ENCODE peak calls at places on chromosomes 11 and 22, in four cellular contexts. One of them, this sample, is unnamed.

GRCh38 chr11:134566311-134566710 is 154.3 kb upstream of the B3GAT1 start:
- DNase-seq in globus pallidus: peak; percentile 51
- DNase-seq in ELR: no peak
- DNase-seq in stimulated activated CD4-positive, alpha-beta T cell treated with anti-CD3 and anti-CD28 coated beads, Interleukin-15, amount 100 ng/mL, for 24 hours: no peak
- DNase-seq in this sample: no peak

GRCh38 chr11:63779044-63779443 is 10.5 kb upstream of the ZFTA start:
- DNase-seq in globus pallidus: no peak
- DNase-seq in ELR: no peak
- DNase-seq in stimulated activated CD4-positive, alpha-beta T cell treated with anti-CD3 and anti-CD28 coated beads, Interleukin-15, amount 100 ng/mL, for 24 hours: no peak
- DNase-seq in this sample: no peak

GRCh38 chr11:121534131-121535093 is 81.6 kb upstream of the SORL1-AS1 start:
- DNase-seq in globus pallidus: peak; percentile 70
- DNase-seq in ELR: peak; percentile 21
- DNase-seq in stimulated activated CD4-positive, alpha-beta T cell treated with anti-CD3 and anti-CD28 coated beads, Interleukin-15, amount 100 ng/mL, for 24 hours: no peak
- DNase-seq in this sample: peak; percentile 12

GRCh38 chr22:19886605-19887250 is 32.1 kb upstream of the GNB1L start:
- DNase-seq in globus pallidus: peak; percentile 12
- DNase-seq in ELR: peak; percentile 52
- DNase-seq in stimulated activated CD4-positive, alpha-beta T cell treated with anti-CD3 and anti-CD28 coated beads, Interleukin-15, amount 100 ng/mL, for 24 hours: peak; percentile 40
- DNase-seq in this sample: no peak

GRCh38 chr11:3969613-3970012 is 114.1 kb downstream of the STIM1 start:
- DNase-seq in globus pallidus: no peak
- DNase-seq in ELR: no peak
- DNase-seq in stimulated activated CD4-positive, alpha-beta T cell treated with anti-CD3 and anti-CD28 coated beads, Interleukin-15, amount 100 ng/mL, for 24 hours: peak; percentile 32
- DNase-seq in this sample: no peak

GRCh38 chr11:7833527-7833926 is 36.8 kb upstream of the OR5P2 start:
- DNase-seq in globus pallidus: no peak
- DNase-seq in ELR: peak; percentile 10
- DNase-seq in stimulated activated CD4-positive, alpha-beta T cell treated with anti-CD3 and anti-CD28 coated beads, Interleukin-15, amount 100 ng/mL, for 24 hours: no peak
- DNase-seq in this sample: no peak

GRCh38 chr11:46386674-46387073 is 4.9 kb downstream of the CHRM4 start:
- DNase-seq in globus pallidus: no peak
- DNase-seq in ELR: peak; percentile 86
- DNase-seq in stimulated activated CD4-positive, alpha-beta T cell treated with anti-CD3 and anti-CD28 coated beads, Interleukin-15, amount 100 ng/mL, for 24 hours: no peak
- DNase-seq in this sample: no peak

GRCh38 chr11:77080643-77081210 is 14.0 kb downstream of the CAPN5 start:
- DNase-seq in globus pallidus: no peak
- DNase-seq in ELR: peak; percentile 58
- DNase-seq in stimulated activated CD4-positive, alpha-beta T cell treated with anti-CD3 and anti-CD28 coated beads, Interleukin-15, amount 100 ng/mL, for 24 hours: no peak
- DNase-seq in this sample: no peak

GRCh38 chr11:57586711-57587110 is 10.8 kb upstream of the SERPING1 start:
- DNase-seq in globus pallidus: no peak
- DNase-seq in ELR: no peak
- DNase-seq in stimulated activated CD4-positive, alpha-beta T cell treated with anti-CD3 and anti-CD28 coated beads, Interleukin-15, amount 100 ng/mL, for 24 hours: no peak
- DNase-seq in this sample: no peak

GRCh38 chr11:72741429-72741833 is 10.8 kb downstream of the ARAP1 start:
- DNase-seq in globus pallidus: no peak
- DNase-seq in ELR: peak; percentile 66
- DNase-seq in stimulated activated CD4-positive, alpha-beta T cell treated with anti-CD3 and anti-CD28 coated beads, Interleukin-15, amount 100 ng/mL, for 24 hours: no peak
- DNase-seq in this sample: no peak

GRCh38 chr11:46492540-46492939 is 101.0 kb upstream of the CHRM4 start:
- DNase-seq in globus pallidus: no peak
- DNase-seq in ELR: no peak
- DNase-seq in stimulated activated CD4-positive, alpha-beta T cell treated with anti-CD3 and anti-CD28 coated beads, Interleukin-15, amount 100 ng/mL, for 24 hours: no peak
- DNase-seq in this sample: no peak

GRCh38 chr11:17734986-17735822 is 623 bp downstream of the KCNC1 start:
- DNase-seq in globus pallidus: peak; percentile 31
- DNase-seq in ELR: peak; percentile 73
- DNase-seq in stimulated activated CD4-positive, alpha-beta T cell treated with anti-CD3 and anti-CD28 coated beads, Interleukin-15, amount 100 ng/mL, for 24 hours: peak; percentile 66
- DNase-seq in this sample: no peak

GRCh38 chr11:103035656-103036434 is 56.1 kb downstream of the DCUN1D5 start:
- DNase-seq in globus pallidus: peak; percentile 49
- DNase-seq in ELR: peak; percentile 94
- DNase-seq in stimulated activated CD4-positive, alpha-beta T cell treated with anti-CD3 and anti-CD28 coated beads, Interleukin-15, amount 100 ng/mL, for 24 hours: peak; percentile 48
- DNase-seq in this sample: peak; percentile 36

GRCh38 chr11:34926101-34926830 is 9.8 kb downstream of the PDHX start:
- DNase-seq in globus pallidus: peak; percentile 63
- DNase-seq in ELR: peak; percentile 74
- DNase-seq in stimulated activated CD4-positive, alpha-beta T cell treated with anti-CD3 and anti-CD28 coated beads, Interleukin-15, amount 100 ng/mL, for 24 hours: no peak
- DNase-seq in this sample: no peak

GRCh38 chr11:75275581-75275980 is 35.0 kb downstream of the TPBGL start:
- DNase-seq in globus pallidus: peak; percentile 57
- DNase-seq in ELR: no peak
- DNase-seq in stimulated activated CD4-positive, alpha-beta T cell treated with anti-CD3 and anti-CD28 coated beads, Interleukin-15, amount 100 ng/mL, for 24 hours: peak; percentile 62
- DNase-seq in this sample: no peak

GRCh38 chr22:44574581-44575343 is 76.7 kb upstream of the RTL6 start:
- DNase-seq in globus pallidus: no peak
- DNase-seq in ELR: no peak
- DNase-seq in stimulated activated CD4-positive, alpha-beta T cell treated with anti-CD3 and anti-CD28 coated beads, Interleukin-15, amount 100 ng/mL, for 24 hours: no peak
- DNase-seq in this sample: no peak

GRCh38 chr22:37351268-37351667 is 69.0 kb downstream of the CYTH4 start:
- DNase-seq in globus pallidus: no peak
- DNase-seq in ELR: no peak
- DNase-seq in stimulated activated CD4-positive, alpha-beta T cell treated with anti-CD3 and anti-CD28 coated beads, Interleukin-15, amount 100 ng/mL, for 24 hours: no peak
- DNase-seq in this sample: no peak

GRCh38 chr11:31820438-31820818 is 9.3 kb upstream of the PAX6 start:
- DNase-seq in globus pallidus: no peak
- DNase-seq in ELR: no peak
- DNase-seq in stimulated activated CD4-positive, alpha-beta T cell treated with anti-CD3 and anti-CD28 coated beads, Interleukin-15, amount 100 ng/mL, for 24 hours: no peak
- DNase-seq in this sample: no peak

GRCh38 chr11:28343304-28344233 is 235.4 kb downstream of the METTL15 start:
- DNase-seq in globus pallidus: no peak
- DNase-seq in ELR: peak; percentile 84
- DNase-seq in stimulated activated CD4-positive, alpha-beta T cell treated with anti-CD3 and anti-CD28 coated beads, Interleukin-15, amount 100 ng/mL, for 24 hours: no peak
- DNase-seq in this sample: peak; percentile 65

GRCh38 chr11:80163011-80163410 is 722.2 kb upstream of the TENM4 start:
- DNase-seq in globus pallidus: no peak
- DNase-seq in ELR: peak; percentile 30
- DNase-seq in stimulated activated CD4-positive, alpha-beta T cell treated with anti-CD3 and anti-CD28 coated beads, Interleukin-15, amount 100 ng/mL, for 24 hours: no peak
- DNase-seq in this sample: peak; percentile 11

GRCh38 chr11:13776134-13776815 is 107.8 kb downstream of the FAR1 start:
- DNase-seq in globus pallidus: no peak
- DNase-seq in ELR: peak; percentile 23
- DNase-seq in stimulated activated CD4-positive, alpha-beta T cell treated with anti-CD3 and anti-CD28 coated beads, Interleukin-15, amount 100 ng/mL, for 24 hours: peak; percentile 7
- DNase-seq in this sample: no peak

GRCh38 chr22:21873619-21874018 is 6.2 kb upstream of the MAPK1 start:
- DNase-seq in globus pallidus: no peak
- DNase-seq in ELR: no peak
- DNase-seq in stimulated activated CD4-positive, alpha-beta T cell treated with anti-CD3 and anti-CD28 coated beads, Interleukin-15, amount 100 ng/mL, for 24 hours: no peak
- DNase-seq in this sample: no peak

GRCh38 chr22:42885446-42885845 is 28.4 kb upstream of the ARFGAP3 start:
- DNase-seq in globus pallidus: no peak
- DNase-seq in ELR: peak; percentile 30
- DNase-seq in stimulated activated CD4-positive, alpha-beta T cell treated with anti-CD3 and anti-CD28 coated beads, Interleukin-15, amount 100 ng/mL, for 24 hours: no peak
- DNase-seq in this sample: no peak

GRCh38 chr22:31349960-31350359 is 3.8 kb upstream of the PATZ1 start:
- DNase-seq in globus pallidus: no peak
- DNase-seq in ELR: no peak
- DNase-seq in stimulated activated CD4-positive, alpha-beta T cell treated with anti-CD3 and anti-CD28 coated beads, Interleukin-15, amount 100 ng/mL, for 24 hours: no peak
- DNase-seq in this sample: no peak

GRCh38 chr11:117986981-117987495 is 844 bp downstream of the IL10RA start:
- DNase-seq in globus pallidus: peak; percentile 49
- DNase-seq in ELR: peak; percentile 8
- DNase-seq in stimulated activated CD4-positive, alpha-beta T cell treated with anti-CD3 and anti-CD28 coated beads, Interleukin-15, amount 100 ng/mL, for 24 hours: peak; percentile 80
- DNase-seq in this sample: no peak